ENCODE peak calls at places on chromosomes 13 and 19, in eight cellular contexts. F, C, M, W, R, U, Y and Q are unnamed samples.

GRCh38 chr19:51887522-51888498 is at the start of gene ZNF577:
- DNase-seq in F (peak; percentile 74), M (peak; percentile 87), R (peak; percentile 94), Y (peak; percentile 95), U (peak; percentile 70), C (no peak), W (peak; percentile 91), Q (peak; percentile 83)

GRCh38 chr13:94351292-94352000 is 128.0 kb downstream of the DCT start:
- DNase-seq in R (no peak), W (no peak), F (no peak), Y (no peak), U (no peak), C (no peak), M (no peak), Q (no peak)

GRCh38 chr13:94239135-94239534 is 240.3 kb downstream of the DCT start:
- DNase-seq in C (no peak), R (no peak), F (no peak), Y (no peak), W (no peak), M (no peak), U (peak; percentile 10), Q (no peak)

GRCh38 chr19:55133639-55134444 is 15.2 kb downstream of the TNNT1 start:
- DNase-seq in R (no peak), M (no peak), W (no peak), Y (no peak), U (no peak), C (no peak), F (no peak), Q (no peak)

GRCh38 chr13:24192811-24193162 is 32.3 kb downstream of the SPATA13 start:
- DNase-seq in F (no peak), U (no peak), W (no peak), Y (no peak), R (no peak), M (no peak), C (no peak), Q (no peak)

GRCh38 chr19:17296278-17296677 is 6.9 kb downstream of the ABHD8 start:
- DNase-seq in M (no peak), R (no peak), U (no peak), Y (peak; percentile 27), W (no peak), C (no peak), F (no peak), Q (no peak)

GRCh38 chr19:29528350-29528945 is 2.7 kb downstream of the VSTM2B start:
- DNase-seq in F (peak; percentile 20), C (no peak), Y (peak; percentile 40), M (no peak), R (peak; percentile 59), U (no peak), W (peak; percentile 54), Q (peak; percentile 76)

GRCh38 chr13:76730220-76730619 is 156.0 kb downstream of the KCTD12 start:
- DNase-seq in Y (no peak), U (no peak), R (no peak), C (no peak), M (no peak), F (no peak), W (no peak), Q (no peak)

GRCh38 chr19:2567580-2567979 is 91.7 kb downstream of the GADD45B start:
- DNase-seq in Y (no peak), W (peak; percentile 67), R (peak; percentile 33), F (no peak), C (no peak), U (no peak), M (no peak), Q (no peak)

GRCh38 chr13:110590577-110590976 is 24.8 kb upstream of the NAXD start:
- DNase-seq in C (no peak), F (no peak), M (peak; percentile 93), R (peak; percentile 31), U (no peak), W (no peak), Y (peak; percentile 13), Q (no peak)

GRCh38 chr19:40603071-40603718 is 2.0 kb downstream of the LTBP4 start:
- DNase-seq in W (no peak), C (no peak), U (no peak), Y (no peak), R (no peak), M (no peak), F (no peak), Q (no peak)
- TF ChIP-seq CTCF in W (no peak), C (peak; percentile 4), U (no peak), Y (no peak), R (no peak), M (peak; percentile 10), F (peak; percentile 12), Q (no peak)

GRCh38 chr19:34120846-34121639 is 51.3 kb upstream of the LSM14A start:
- DNase-seq in W (no peak), R (peak; percentile 56), C (no peak), F (no peak), Y (peak; percentile 62), U (no peak), M (no peak), Q (peak; percentile 34)
- TF ChIP-seq CTCF in W (peak; percentile 49), R (peak; percentile 62), C (peak; percentile 77), F (peak; percentile 90), Y (peak; percentile 87), U (peak; percentile 87), M (no peak), Q (peak; percentile 74)

GRCh38 chr19:42246869-42247630 is 4.6 kb upstream of the GSK3A start:
- DNase-seq in F (no peak), U (no peak), W (no peak), R (no peak), M (no peak), Y (no peak), C (no peak), Q (no peak)

GRCh38 chr19:42247631-42248199 is 5.3 kb upstream of the GSK3A start:
- DNase-seq in U (no peak), M (no peak), F (no peak), W (no peak), Y (no peak), C (no peak), R (no peak), Q (no peak)

GRCh38 chr19:42248270-42249148 is 6.1 kb upstream of the GSK3A start:
- DNase-seq in C (no peak), R (no peak), U (no peak), Y (no peak), F (no peak), M (no peak), W (no peak), Q (no peak)

GRCh38 chr19:42244452-42245220 is 2.2 kb upstream of the GSK3A start:
- DNase-seq in U (peak; percentile 57), R (peak; percentile 91), F (peak; percentile 75), C (peak; percentile 90), W (peak; percentile 93), Y (peak; percentile 95), M (peak; percentile 93), Q (peak; percentile 86)

DNA sequence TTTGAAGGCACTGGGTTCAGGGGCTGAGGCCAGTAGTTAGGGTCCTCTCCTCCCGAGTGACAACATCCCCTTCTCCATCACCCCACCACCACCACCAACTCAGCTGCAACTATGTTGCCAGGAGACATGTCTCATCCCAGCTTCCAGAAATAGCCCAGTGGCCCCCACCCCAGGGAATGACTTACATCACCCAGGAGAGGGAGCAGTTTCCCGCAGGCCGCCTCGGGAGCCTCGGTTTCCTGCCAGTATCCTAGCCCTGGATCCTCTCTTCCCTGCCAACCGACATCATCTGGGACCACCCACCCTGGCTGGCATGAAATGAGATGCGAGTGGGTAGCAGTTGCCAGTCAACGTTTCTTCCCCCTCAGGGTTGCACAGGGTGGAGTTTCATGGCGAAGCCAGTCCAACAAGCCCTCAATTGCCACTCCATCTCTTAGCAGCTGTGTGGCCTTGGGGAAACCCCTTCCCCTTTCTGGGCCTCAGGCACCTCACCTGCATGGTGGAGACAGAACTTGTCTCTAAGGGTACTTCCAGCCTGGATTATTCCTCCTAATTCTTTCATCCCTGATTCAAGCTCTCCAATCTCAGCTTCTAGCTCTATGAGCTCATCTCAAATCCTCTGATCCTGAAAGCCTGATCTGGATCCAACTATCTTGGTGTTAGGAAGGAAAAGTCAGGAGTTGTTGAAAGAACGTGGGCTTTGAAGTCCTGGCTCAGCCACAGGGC is 3.9 kb upstream of the GSK3A start:
- DNase-seq in U (peak; percentile 52), W (peak; percentile 79), M (peak; percentile 75), C (no peak), F (peak; percentile 56), Y (peak; percentile 65), R (peak; percentile 74), Q (no peak)
- TF ChIP-seq CTCF in U (peak; percentile 85), W (peak; percentile 71), M (peak; percentile 47), C (no peak), F (peak; percentile 75), Y (peak; percentile 48), R (peak; percentile 79), Q (peak; percentile 44)

DNA sequence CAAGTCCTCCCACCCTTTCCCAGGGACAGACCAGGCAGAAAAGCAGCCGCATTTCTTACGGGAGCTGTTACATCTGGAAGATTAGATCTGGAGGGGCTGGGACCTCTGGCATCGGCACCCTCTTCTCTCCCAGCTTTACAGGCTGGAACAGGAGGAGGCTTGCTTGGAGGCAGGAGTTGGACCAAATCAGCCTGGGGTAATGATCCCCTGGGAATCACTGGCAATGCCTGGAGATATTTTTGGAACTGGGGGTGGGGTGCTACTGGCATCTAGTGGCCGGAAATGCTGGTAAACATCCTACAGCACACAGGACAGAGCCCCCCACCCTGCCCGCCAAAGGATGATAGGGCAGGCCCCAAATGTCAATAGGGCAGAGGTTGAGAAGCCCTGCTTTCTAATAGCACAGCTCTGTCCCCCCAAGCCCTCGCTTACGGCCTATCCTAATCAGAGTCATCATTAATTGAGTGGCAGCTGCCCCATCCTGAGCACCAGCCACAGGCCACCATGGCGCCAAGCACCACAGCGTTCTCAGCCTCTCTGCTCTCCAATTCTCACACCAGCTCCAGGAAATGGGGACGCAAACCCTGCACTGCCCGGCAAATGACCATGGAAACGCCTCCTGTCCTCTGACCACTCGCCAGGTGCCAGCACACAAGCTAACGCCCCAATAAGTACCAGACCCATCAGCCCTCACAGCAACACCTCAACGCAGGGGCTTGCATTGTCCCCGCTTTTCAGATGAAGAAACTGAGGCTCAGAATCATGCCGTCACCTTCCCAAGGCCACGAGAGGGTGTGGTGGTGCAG is 20.6 kb downstream of the LRRC4B start:
- DNase-seq in F (no peak), W (no peak), M (no peak), U (no peak), C (no peak), R (no peak), Y (no peak), Q (no peak)
- TF ChIP-seq CTCF in F (no peak), W (no peak), M (no peak), U (no peak), C (no peak), R (no peak), Y (no peak), Q (no peak)

GRCh38 chr19:34555447-34555846 is 73.9 kb downstream of the WTIP start:
- DNase-seq in U (no peak), Y (peak; percentile 36), C (no peak), R (peak; percentile 53), F (no peak), M (no peak), W (no peak), Q (no peak)
- TF ChIP-seq CTCF in U (no peak), Y (peak; percentile 33), C (peak; percentile 37), R (peak; percentile 9), F (peak; percentile 11), M (no peak), W (no peak), Q (peak; percentile 46)